ENCODE peak calls at places on chromosome 17, in ten cellular contexts. M is caudate nucleus; Q is mammary epithelial cell; O is CD4-positive, alpha-beta memory T cell; P is CD4-positive, CD25-positive, alpha-beta regulatory T cell; U is neural progenitor cell; W is GM23338; R is aorta; I is H1; V is HCT116. N is an unnamed sample.

GRCh38 chr17:48484256-48484655 is 46.6 kb downstream of the HOXB1 start:
- DNase-seq in I (no peak), R (no peak), W (no peak), P (no peak), M (no peak), U (no peak), O (no peak), Q (no peak), V (no peak), N (no peak)

GRCh38 chr17:79422236-79422635 is 188.6 kb downstream of the RBFOX3 start:
- DNase-seq in I (no peak), M (no peak), R (no peak), P (no peak), V (no peak), Q (no peak), U (no peak), O (no peak), W (no peak), N (no peak)

GRCh38 chr17:75844530-75845057 is 390 bp upstream of the UNC13D start:
- DNase-seq in Q (peak), U (no peak), I (no peak), M (no peak), V (peak), O (no peak), W (no peak), R (no peak), P (no peak), N (no peak)

GRCh38 chr17:43778337-43779144 is at the start of gene DUSP3:
- DNase-seq in P (peak), M (peak), Q (peak), V (peak), U (peak), R (peak), W (peak), O (peak), I (peak), N (peak)

GRCh38 chr17:74145756-74146155 is 57.7 kb upstream of the RPL38 start:
- DNase-seq in U (no peak), W (no peak), O (no peak), V (no peak), I (no peak), P (no peak), R (no peak), M (no peak), Q (no peak), N (no peak)

GRCh38 chr17:77817953-77818352 is 140.6 kb upstream of the TNRC6C start:
- DNase-seq in O (no peak), R (no peak), I (no peak), Q (no peak), M (no peak), U (peak), P (no peak), W (no peak), V (no peak), N (no peak)

GRCh38 chr17:61149106-61149505 is 250.5 kb upstream of the TBX2 start:
- DNase-seq in P (no peak), O (no peak), I (no peak), W (no peak), Q (no peak), R (no peak), M (no peak), U (no peak), V (no peak), N (no peak)

GRCh38 chr17:50635720-50636144 is 1.1 kb downstream of the ABCC3 start:
- DNase-seq in V (no peak), U (no peak), P (no peak), W (no peak), Q (no peak), O (no peak), R (no peak), I (no peak), M (no peak), N (no peak)

GRCh38 chr17:31724619-31725018 is 134.4 kb downstream of the COPRS start:
- DNase-seq in U (no peak), M (no peak), W (no peak), R (no peak), Q (no peak), P (no peak), O (no peak), V (no peak), I (peak), N (no peak)

GRCh38 chr17:66985338-66985737 is 20.8 kb downstream of the CACNG4 start:
- DNase-seq in Q (no peak), R (no peak), O (no peak), I (no peak), V (no peak), U (no peak), M (no peak), P (no peak), W (no peak), N (no peak)

GRCh38 chr17:63820963-63821561 is 6.2 kb upstream of the PSMC5 start:
- DNase-seq in W (no peak), Q (no peak), I (no peak), V (no peak), R (no peak), P (no peak), M (no peak), U (no peak), O (no peak), N (no peak)

GRCh38 chr17:47066841-47067682 is 88.0 kb upstream of the RPRML start:
- DNase-seq in V (peak), P (peak), Q (peak), I (peak), U (peak), M (peak), R (peak), O (peak), W (peak), N (peak)

GRCh38 chr17:46059457-46059856 is 60.4 kb downstream of the STH start:
- DNase-seq in U (no peak), P (no peak), Q (no peak), R (no peak), V (no peak), W (no peak), I (no peak), M (no peak), O (no peak), N (no peak)

GRCh38 chr17:71055128-71055527 is 885.8 kb downstream of the KCNJ2 start:
- DNase-seq in U (no peak), M (no peak), R (no peak), Q (peak), W (no peak), O (no peak), P (no peak), I (no peak), V (no peak), N (no peak)

GRCh38 chr17:78899361-78900260 is 3.4 kb downstream of the CEP295NL start:
- DNase-seq in W (peak), Q (no peak), U (peak), P (no peak), I (peak), O (no peak), R (peak), V (no peak), M (no peak), N (peak)

GRCh38 chr17:60173304-60173807 is 23.6 kb downstream of the CA4 start:
- DNase-seq in R (no peak), Q (peak), O (no peak), M (no peak), P (no peak), W (no peak), V (no peak), I (no peak), U (no peak), N (no peak)

GRCh38 chr17:68458260-68459029 is 1.1 kb upstream of the WIPI1 start:
- DNase-seq in M (no peak), Q (no peak), O (no peak), W (no peak), R (no peak), I (no peak), U (no peak), V (no peak), P (no peak), N (no peak)

GRCh38 chr17:47212458-47212857 is 3.3 kb downstream of the MYL4 start:
- DNase-seq in O (no peak), U (no peak), I (no peak), Q (no peak), M (no peak), V (no peak), R (no peak), W (no peak), P (no peak), N (no peak)

GRCh38 chr17:62916684-62917571 is 49.1 kb upstream of the TANC2 start:
- DNase-seq in I (no peak), V (no peak), M (no peak), Q (no peak), R (no peak), U (no peak), P (no peak), W (no peak), O (no peak), N (no peak)

GRCh38 chr17:81329279-81329926 is 34.3 kb upstream of the SLC38A10 start:
- DNase-seq in R (peak), I (peak), Q (peak), U (peak), P (no peak), W (peak), M (no peak), V (peak), O (no peak), N (peak)

GRCh38 chr17:47286198-47286914 is 32.7 kb downstream of the ITGB3 start:
- DNase-seq in U (no peak), R (no peak), M (no peak), Q (no peak), W (no peak), I (no peak), V (no peak), O (no peak), P (no peak), N (no peak)

GRCh38 chr17:17757391-17757791 is 76.1 kb downstream of the RAI1 start:
- DNase-seq in U (no peak), P (peak), V (no peak), Q (no peak), M (no peak), O (no peak), R (no peak), W (no peak), I (no peak), N (no peak)

GRCh38 chr17:28532063-28532960 is 20.1 kb downstream of the UNC119 start:
- DNase-seq in R (no peak), V (no peak), U (no peak), M (no peak), P (no peak), W (no peak), Q (no peak), I (no peak), O (no peak), N (no peak)

GRCh38 chr17:5618511-5618910 is 34.2 kb upstream of the NLRP1 start:
- DNase-seq in I (no peak), R (no peak), Q (no peak), P (no peak), W (no peak), O (no peak), V (no peak), U (no peak), M (no peak), N (no peak)

DNA sequence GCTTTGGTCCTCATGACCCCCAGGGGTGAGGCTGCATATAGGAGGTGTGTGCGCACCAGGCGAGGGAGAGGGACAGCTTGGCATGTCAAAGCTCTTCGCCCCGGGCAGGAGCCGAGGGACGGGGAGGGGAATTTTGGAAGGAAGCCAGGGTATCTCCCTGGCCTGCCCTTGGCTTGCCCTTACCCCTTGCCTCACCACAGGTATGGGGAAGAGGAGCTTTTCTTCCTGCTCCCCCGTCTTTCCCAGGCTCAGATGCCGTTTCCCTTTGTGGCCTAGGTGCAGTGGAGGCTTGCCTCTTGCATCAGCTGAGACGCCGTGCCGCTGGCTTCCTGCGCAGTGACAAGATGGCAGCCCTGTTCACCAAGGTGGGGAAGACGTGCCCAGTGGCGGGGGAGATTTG is 24.1 kb downstream of the SGSM2 start:
- DNase-seq in V (no peak), I (no peak), P (no peak), M (no peak), W (no peak), R (no peak), U (no peak), O (no peak), Q (no peak), N (no peak)
- H3K27ac ChIP-seq in V (no peak), I (no peak), P (no peak), M (no peak), W (no peak), R (no peak), U (no peak), O (no peak), Q (no peak), N (no peak)

GRCh38 chr17:8420041-8420934 is 15.4 kb upstream of the NDEL1 start:
- DNase-seq in M (no peak), R (peak), W (no peak), I (no peak), U (no peak), V (no peak), Q (no peak), P (no peak), O (no peak), N (peak)
- H3K27ac ChIP-seq in M (peak), R (no peak), W (no peak), I (no peak), U (no peak), V (no peak), Q (no peak), P (no peak), O (no peak), N (no peak)

GRCh38 chr17:18960241-18960665 is 8.3 kb downstream of the SLC5A10 start:
- DNase-seq in W (no peak), O (no peak), I (no peak), Q (no peak), M (no peak), U (no peak), P (no peak), R (peak), V (no peak), N (no peak)
- H3K27ac ChIP-seq in W (no peak), O (no peak), I (no peak), Q (no peak), M (no peak), U (no peak), P (no peak), R (no peak), V (no peak), N (no peak)

GRCh38 chr17:7556627-7557026 is 1.9 kb upstream of the TNFSF13 start:
- DNase-seq in R (no peak), W (no peak), O (no peak), P (no peak), U (no peak), M (no peak), I (no peak), Q (no peak), V (no peak), N (no peak)
- H3K27ac ChIP-seq in R (no peak), W (no peak), O (no peak), P (no peak), U (no peak), M (no peak), I (no peak), Q (no peak), V (no peak), N (no peak)

GRCh38 chr17:4236456-4236855 is 27.3 kb downstream of the ANKFY1 start:
- DNase-seq in I (no peak), V (no peak), O (no peak), W (no peak), U (no peak), M (no peak), Q (no peak), R (no peak), P (no peak), N (no peak)

GRCh38 chr17:4234406-4234805 is 29.4 kb downstream of the ANKFY1 start:
- DNase-seq in I (no peak), M (no peak), P (no peak), Q (no peak), R (no peak), O (no peak), V (no peak), W (no peak), U (no peak), N (no peak)

GRCh38 chr17:4232168-4232813 is 31.5 kb downstream of the ANKFY1 start:
- DNase-seq in I (no peak), U (no peak), R (no peak), W (no peak), P (peak), Q (peak), V (no peak), M (no peak), O (peak), N (no peak)

GRCh38 chr17:4235372-4236279 is 28.2 kb downstream of the ANKFY1 start:
- DNase-seq in O (no peak), I (no peak), W (no peak), U (no peak), M (no peak), R (no peak), V (no peak), Q (no peak), P (no peak), N (no peak)

DNA sequence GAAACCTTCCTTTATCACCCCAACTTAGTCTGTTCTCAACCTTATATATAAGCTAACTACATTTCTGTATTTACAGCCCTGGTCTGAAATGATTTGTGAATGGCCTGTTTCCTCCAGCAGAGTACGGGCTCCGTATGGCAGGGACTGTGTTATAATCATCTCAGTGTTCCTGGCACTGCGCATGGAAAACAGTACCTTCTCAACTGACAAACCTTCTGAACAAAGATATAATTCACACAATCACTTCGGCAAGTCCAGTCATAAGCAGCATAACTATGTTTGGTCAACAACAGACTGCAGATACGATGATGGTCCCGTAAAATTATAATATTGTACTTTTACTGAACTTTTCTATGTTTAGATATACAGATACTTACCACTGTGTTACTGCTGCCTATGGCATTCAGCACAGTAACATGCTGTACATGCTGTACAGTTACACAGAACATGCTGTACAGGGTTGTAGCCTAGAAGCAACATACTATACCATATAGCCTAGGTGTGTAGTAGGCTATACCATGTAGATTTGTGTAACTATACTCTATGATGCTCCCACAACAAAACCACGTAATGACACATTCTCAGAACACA is 30.0 kb downstream of the ANKFY1 start:
- DNase-seq in V (no peak), M (no peak), Q (no peak), R (no peak), U (no peak), W (no peak), O (no peak), P (no peak), I (no peak), N (no peak)
- H3K27ac ChIP-seq in V (no peak), M (no peak), Q (no peak), R (peak), U (no peak), W (no peak), O (no peak), P (no peak), I (no peak), N (no peak)

GRCh38 chr17:82985436-82985820 is 94.0 kb upstream of the METRNL start:
- DNase-seq in W (no peak), M (no peak), P (no peak), R (no peak), V (no peak), I (no peak), Q (no peak), U (no peak), O (no peak), N (no peak)

GRCh38 chr17:82981141-82981540 is 98.3 kb upstream of the METRNL start:
- DNase-seq in R (no peak), W (no peak), O (no peak), P (no peak), V (no peak), Q (no peak), U (no peak), I (no peak), M (no peak), N (no peak)

GRCh38 chr17:82985973-82986372 is 93.4 kb upstream of the METRNL start:
- DNase-seq in O (peak), W (peak), M (no peak), I (no peak), P (peak), V (no peak), U (peak), Q (peak), R (peak), N (no peak)

GRCh38 chr17:82984751-82985435 is 94.5 kb upstream of the METRNL start:
- DNase-seq in U (no peak), Q (peak), P (no peak), W (no peak), R (no peak), I (no peak), O (no peak), V (no peak), M (no peak), N (no peak)

GRCh38 chr17:82983510-82984248 is 95.7 kb upstream of the METRNL start:
- DNase-seq in U (no peak), P (no peak), M (no peak), R (no peak), I (no peak), V (no peak), W (no peak), Q (no peak), O (no peak), N (no peak)
- H3K27ac ChIP-seq in U (no peak), P (no peak), M (no peak), R (no peak), I (no peak), V (peak), W (no peak), Q (no peak), O (no peak), N (no peak)

GRCh38 chr17:7341842-7342241 is 5.5 kb downstream of the ACAP1 start:
- DNase-seq in Q (no peak), O (no peak), W (no peak), M (no peak), P (no peak), R (no peak), U (no peak), V (no peak), I (no peak), N (no peak)

GRCh38 chr17:7340179-7340578 is 3.9 kb downstream of the ACAP1 start:
- DNase-seq in M (no peak), V (no peak), Q (no peak), I (no peak), W (no peak), O (no peak), R (no peak), U (no peak), P (no peak), N (no peak)

GRCh38 chr17:7334938-7335538 is 1.3 kb upstream of the ACAP1 start:
- DNase-seq in Q (no peak), I (no peak), U (no peak), O (no peak), R (no peak), W (no peak), V (no peak), P (no peak), M (no peak), N (no peak)

DNA sequence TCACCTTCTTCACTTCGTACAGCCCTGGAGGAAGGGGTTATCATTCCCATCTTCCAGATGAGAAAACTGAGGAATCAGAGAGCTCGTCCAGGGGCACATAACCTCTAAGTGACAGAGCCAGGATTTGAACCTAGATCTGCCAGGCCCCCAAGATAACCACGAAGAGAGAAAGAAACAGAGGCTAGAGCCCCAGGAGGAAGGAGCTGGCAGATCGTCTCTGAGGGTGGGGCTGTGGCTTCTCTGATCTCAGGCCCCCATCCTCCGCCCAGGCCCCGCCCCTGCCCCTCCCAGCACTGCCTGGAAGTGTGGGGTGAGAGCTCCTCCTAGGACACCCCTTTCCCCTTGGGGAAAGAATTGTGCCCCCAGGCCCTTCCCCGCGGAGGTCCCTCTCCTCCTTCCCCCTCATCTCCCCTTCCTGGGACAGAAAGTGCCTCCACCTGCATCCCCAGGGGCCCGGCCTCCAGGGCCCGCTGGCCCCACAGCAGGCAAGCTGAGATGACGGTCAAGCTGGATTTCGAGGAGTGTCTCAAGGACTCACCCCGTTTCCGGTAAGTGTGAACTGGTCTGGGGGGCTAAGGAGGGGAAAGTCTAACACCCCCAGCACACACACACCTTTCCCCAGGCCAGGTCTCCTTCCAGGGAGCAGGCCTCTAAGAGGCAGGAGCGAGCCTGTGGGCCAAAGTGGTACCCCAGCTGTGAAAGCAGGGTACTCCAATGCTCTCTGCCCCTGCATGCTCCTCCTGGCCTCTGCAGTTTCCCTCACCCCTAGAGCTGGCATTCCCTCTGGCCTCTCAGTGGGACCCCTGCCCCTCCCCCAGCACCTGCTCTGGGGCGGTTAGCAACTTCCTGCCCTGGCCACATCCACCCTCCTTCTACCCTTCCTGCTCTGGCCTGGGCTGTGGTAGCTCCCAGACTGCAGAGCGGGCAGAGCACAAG is at the start of gene ACAP1:
- DNase-seq in Q (no peak), O (peak), M (no peak), U (no peak), V (no peak), I (peak), W (peak), P (peak), R (no peak), N (no peak)
- H3K27ac ChIP-seq in Q (no peak), O (peak), M (no peak), U (no peak), V (no peak), I (peak), W (peak), P (peak), R (no peak), N (no peak)

N was measured in substantia nigra.